ENCODE peak calls at places on chromosomes 6 and 20, in four cellular contexts. One of them, this sample, is unnamed.

GRCh38 chr6:125114248-125114858 is 39.2 kb upstream of the TPD52L1 start:
- DNase-seq in A549: peak
- DNase-seq in GM12878: no peak
- DNase-seq in H1: no peak
- DNase-seq in this sample: no peak

GRCh38 chr6:168088161-168089106 is 9.4 kb upstream of the FRMD1 start:
- DNase-seq in H1: no peak
- DNase-seq in A549: no peak
- DNase-seq in GM12878: no peak
- DNase-seq in this sample: no peak

GRCh38 chr6:5249451-5250122 is 11.2 kb downstream of the LYRM4 start:
- DNase-seq in H1: no peak
- DNase-seq in GM12878: no peak
- DNase-seq in A549: no peak
- DNase-seq in this sample: no peak

GRCh38 chr20:13139459-13140150 is 81.5 kb upstream of the ISM1 start:
- DNase-seq in H1: no peak
- DNase-seq in A549: no peak
- DNase-seq in GM12878: no peak
- DNase-seq in this sample: no peak

GRCh38 chr6:161215876-161216615 is 57.8 kb downstream of the AGPAT4 start:
- DNase-seq in GM12878: no peak
- DNase-seq in A549: no peak
- DNase-seq in H1: no peak
- DNase-seq in this sample: no peak

GRCh38 chr6:157864185-157864761 is 41.2 kb downstream of the SNX9 start:
- DNase-seq in A549: no peak
- DNase-seq in GM12878: no peak
- DNase-seq in H1: no peak
- DNase-seq in this sample: no peak

GRCh38 chr6:134316733-134317431 is 1.0 kb downstream of the SGK1 start:
- DNase-seq in GM12878: no peak
- DNase-seq in H1: no peak
- DNase-seq in A549: no peak
- DNase-seq in this sample: no peak

GRCh38 chr6:12725263-12725662 is 8.7 kb downstream of the PHACTR1 start:
- DNase-seq in GM12878: no peak
- DNase-seq in H1: no peak
- DNase-seq in A549: no peak
- DNase-seq in this sample: no peak

GRCh38 chr6:110542311-110543024 is 66.1 kb upstream of the SLC22A16 start:
- DNase-seq in GM12878: no peak
- DNase-seq in H1: no peak
- DNase-seq in A549: no peak
- DNase-seq in this sample: no peak

GRCh38 chr20:3751664-3752385 is 15.7 kb downstream of the ADISSP start:
- DNase-seq in H1: peak
- DNase-seq in GM12878: no peak
- DNase-seq in A549: peak
- DNase-seq in this sample: no peak

GRCh38 chr6:118810420-118811027 is 83.4 kb upstream of the ASF1A start:
- DNase-seq in H1: no peak
- DNase-seq in A549: no peak
- DNase-seq in GM12878: no peak
- DNase-seq in this sample: no peak

GRCh38 chr6:119856136-119856535 is 506.6 kb upstream of the MAN1A1 start:
- DNase-seq in GM12878: peak
- DNase-seq in A549: no peak
- DNase-seq in H1: no peak
- DNase-seq in this sample: no peak

GRCh38 chr6:134549854-134550253 is 231.9 kb upstream of the SGK1 start:
- DNase-seq in H1: no peak
- DNase-seq in A549: no peak
- DNase-seq in GM12878: no peak
- DNase-seq in this sample: no peak

GRCh38 chr20:1254307-1254706 is 11.8 kb upstream of the SNPH start:
- DNase-seq in H1: no peak
- DNase-seq in A549: no peak
- DNase-seq in GM12878: no peak
- DNase-seq in this sample: no peak

GRCh38 chr6:1625926-1626413 is 16.3 kb downstream of the FOXC1 start:
- DNase-seq in H1: no peak
- DNase-seq in A549: no peak
- DNase-seq in GM12878: no peak
- DNase-seq in this sample: no peak

GRCh38 chr6:6730831-6731230 is 142.3 kb downstream of the LY86 start:
- DNase-seq in A549: peak
- DNase-seq in GM12878: no peak
- DNase-seq in H1: no peak
- DNase-seq in this sample: no peak

GRCh38 chr6:33621396-33622388 is 570 bp downstream of the ITPR3 start:
- DNase-seq in GM12878: no peak
- DNase-seq in A549: no peak
- DNase-seq in H1: no peak
- DNase-seq in this sample: peak

GRCh38 chr6:1135726-1136414 is 176.0 kb upstream of the FOXQ1 start:
- DNase-seq in A549: no peak
- DNase-seq in GM12878: no peak
- DNase-seq in H1: no peak
- DNase-seq in this sample: no peak

GRCh38 chr6:87291879-87292278 is 30.5 kb upstream of the SMIM8 start:
- DNase-seq in H1: no peak
- DNase-seq in A549: no peak
- DNase-seq in GM12878: no peak
- DNase-seq in this sample: no peak

GRCh38 chr6:38871745-38872568 is 156.8 kb downstream of the DNAH8 start:
- DNase-seq in A549: peak
- DNase-seq in GM12878: no peak
- DNase-seq in H1: peak
- DNase-seq in this sample: peak

GRCh38 chr6:119138906-119139541 is 60.6 kb upstream of the FAM184A start:
- DNase-seq in A549: no peak
- DNase-seq in H1: no peak
- DNase-seq in GM12878: no peak
- DNase-seq in this sample: peak

GRCh38 chr6:34239240-34239825 is 2.7 kb downstream of the HMGA1 start:
- DNase-seq in A549: no peak
- DNase-seq in GM12878: no peak
- DNase-seq in H1: no peak
- DNase-seq in this sample: no peak

GRCh38 chr6:125871365-125871764 is 80.6 kb downstream of the NCOA7 start:
- DNase-seq in A549: no peak
- DNase-seq in GM12878: no peak
- DNase-seq in H1: no peak
- DNase-seq in this sample: no peak

GRCh38 chr6:15066433-15067337 is 179.2 kb upstream of the JARID2 start:
- DNase-seq in GM12878: no peak
- DNase-seq in A549: peak
- DNase-seq in H1: no peak
- DNase-seq in this sample: peak

GRCh38 chr20:37615507-37616425 is 78.1 kb upstream of the CTNNBL1 start:
- DNase-seq in A549: peak
- DNase-seq in GM12878: no peak
- DNase-seq in H1: peak
- DNase-seq in this sample: peak

GRCh38 chr6:7107578-7108195 is at the start of gene RREB1:
- DNase-seq in H1: no peak
- DNase-seq in GM12878: no peak
- DNase-seq in A549: peak
- DNase-seq in this sample: peak

GRCh38 chr6:2127484-2127911 is 117.9 kb downstream of the GMDS start:
- DNase-seq in A549: no peak
- DNase-seq in GM12878: peak
- DNase-seq in H1: no peak
- DNase-seq in this sample: peak

GRCh38 chr6:31531162-31531561 is 2.4 kb downstream of the MCCD1 start:
- DNase-seq in H1: no peak
- DNase-seq in GM12878: no peak
- DNase-seq in A549: no peak
- DNase-seq in this sample: no peak

GRCh38 chr6:31529329-31530150 is 778 bp downstream of the MCCD1 start:
- DNase-seq in A549: no peak
- DNase-seq in H1: no peak
- DNase-seq in GM12878: no peak
- DNase-seq in this sample: no peak

GRCh38 chr6:31528821-31529328 is at the start of gene MCCD1:
- DNase-seq in H1: no peak
- DNase-seq in GM12878: no peak
- DNase-seq in A549: no peak
- DNase-seq in this sample: no peak

GRCh38 chr6:31531771-31532643 is 3.2 kb downstream of the MCCD1 start:
- DNase-seq in H1: no peak
- DNase-seq in GM12878: no peak
- DNase-seq in A549: no peak
- DNase-seq in this sample: no peak

DNA sequence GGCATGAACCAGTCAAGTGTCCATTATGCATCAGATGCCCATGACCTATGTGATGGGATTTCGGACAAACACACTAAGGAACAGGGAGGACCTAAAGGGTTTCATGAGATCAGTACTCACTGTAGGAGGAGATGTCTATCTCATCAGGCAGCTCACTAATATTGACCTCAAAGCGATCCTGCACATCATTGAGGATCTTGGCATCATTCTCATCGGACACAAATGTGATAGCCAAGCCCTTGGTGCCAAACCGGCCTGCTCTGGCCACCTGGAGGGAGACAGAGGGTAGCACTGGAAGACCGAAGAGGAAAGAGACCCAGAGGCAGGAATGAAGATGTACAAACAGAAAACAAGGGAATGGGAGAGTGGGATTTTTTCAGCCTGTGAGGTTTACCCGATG is 1.9 kb downstream of the MCCD1 start:
- DNase-seq in GM12878: no peak
- DNase-seq in H1: no peak
- DNase-seq in A549: no peak
- DNase-seq in this sample: no peak
- TF ChIP-seq MAX in GM12878: no peak
- TF ChIP-seq MAX in H1: no peak
- TF ChIP-seq MAX in A549: no peak
- TF ChIP-seq MAX in this sample: no peak

DNA sequence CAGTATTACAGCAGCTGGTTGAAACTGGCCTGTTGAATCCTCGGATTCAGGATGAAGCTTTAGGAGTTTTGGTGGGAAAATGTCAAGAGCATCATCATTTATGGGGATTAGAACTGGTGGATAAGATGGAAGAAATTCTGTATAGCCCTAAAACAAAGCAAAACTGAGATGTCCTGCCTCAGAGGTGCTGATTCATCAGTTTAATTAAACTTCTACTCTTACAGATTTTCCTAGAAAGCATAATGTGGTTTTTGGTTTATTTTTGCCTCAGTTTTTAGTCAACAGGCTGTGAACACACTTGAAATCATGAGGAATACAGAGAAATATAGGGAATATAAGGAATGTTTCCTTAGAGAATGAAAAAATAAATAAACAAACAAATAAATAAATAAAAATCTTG is 228.7 kb upstream of the POU3F2 start:
- DNase-seq in GM12878: no peak
- DNase-seq in A549: no peak
- DNase-seq in H1: no peak
- DNase-seq in this sample: no peak
- TF ChIP-seq HDAC2 in GM12878: no peak
- TF ChIP-seq HDAC2 in A549: no peak
- TF ChIP-seq HDAC2 in H1: no peak
- TF ChIP-seq HDAC2 in this sample: no peak

GRCh38 chr6:16846399-16846778 is 85.1 kb upstream of the ATXN1 start:
- DNase-seq in A549: no peak
- DNase-seq in H1: no peak
- DNase-seq in GM12878: no peak
- DNase-seq in this sample: no peak

GRCh38 chr6:16851044-16851540 is 89.8 kb upstream of the ATXN1 start:
- DNase-seq in A549: no peak
- DNase-seq in GM12878: no peak
- DNase-seq in H1: no peak
- DNase-seq in this sample: no peak

GRCh38 chr6:16851758-16852157 is 90.5 kb upstream of the ATXN1 start:
- DNase-seq in GM12878: peak
- DNase-seq in H1: no peak
- DNase-seq in A549: no peak
- DNase-seq in this sample: no peak

GRCh38 chr6:16849280-16850210 is 88.3 kb upstream of the ATXN1 start:
- DNase-seq in A549: peak
- DNase-seq in GM12878: no peak
- DNase-seq in H1: no peak
- DNase-seq in this sample: no peak

DNA sequence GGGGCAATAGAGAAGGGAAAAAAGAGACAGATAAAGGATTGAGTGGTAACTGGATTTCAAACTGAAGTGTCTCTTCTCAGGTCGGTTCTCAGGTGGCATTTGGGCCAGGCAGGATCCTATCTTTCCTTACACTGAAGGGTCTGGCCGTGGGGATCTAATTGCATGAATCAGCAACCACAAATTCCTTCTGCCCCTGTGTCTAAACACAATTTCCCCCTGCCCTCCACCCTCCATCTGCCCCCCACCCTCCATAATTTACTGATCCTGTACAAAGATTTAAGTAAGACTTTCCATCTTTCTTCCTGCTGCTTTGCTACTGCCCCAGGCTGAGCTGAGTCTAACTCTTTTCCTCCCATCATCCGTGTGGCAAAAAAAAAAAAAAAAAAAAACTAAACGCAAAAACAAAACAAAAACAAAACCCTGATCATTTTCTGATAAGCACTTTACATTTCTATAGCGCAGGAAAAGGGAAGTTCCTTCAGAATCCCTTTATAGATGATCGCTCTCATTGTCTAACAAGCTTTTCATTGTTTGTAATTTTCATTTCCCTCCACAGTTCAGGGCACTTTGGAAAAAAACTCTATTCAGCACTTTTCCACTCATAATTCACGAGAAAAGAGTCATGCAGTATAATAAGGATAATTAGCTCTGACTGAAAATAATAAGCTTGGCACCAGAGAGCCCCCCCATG is 89.2 kb upstream of the ATXN1 start:
- DNase-seq in GM12878: no peak
- DNase-seq in H1: no peak
- DNase-seq in A549: no peak
- DNase-seq in this sample: no peak
- TF ChIP-seq MAX in GM12878: no peak
- TF ChIP-seq MAX in H1: no peak
- TF ChIP-seq MAX in A549: no peak
- TF ChIP-seq MAX in this sample: no peak

DNA sequence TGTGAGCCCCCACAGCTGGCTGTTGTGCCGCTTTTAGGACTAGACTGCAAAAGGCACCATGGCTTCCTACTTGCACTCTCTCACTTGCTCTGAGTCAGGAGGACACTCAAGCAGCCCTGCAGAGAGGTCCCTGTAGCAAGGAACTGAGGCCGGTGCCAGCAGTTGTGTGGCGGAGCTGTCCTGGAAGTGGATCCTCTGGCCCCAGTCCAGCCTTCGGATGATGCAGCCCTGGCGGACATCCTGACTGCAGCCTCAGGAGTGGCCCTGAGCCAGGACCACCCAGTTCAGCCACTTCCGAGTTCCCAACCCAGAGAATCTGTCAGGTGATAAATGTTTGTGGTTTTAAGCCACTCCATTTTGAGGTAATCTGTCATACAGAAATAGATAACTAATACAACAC is 17.5 kb downstream of the CTCFL start:
- DNase-seq in A549: no peak
- DNase-seq in H1: no peak
- DNase-seq in GM12878: no peak
- DNase-seq in this sample: no peak
- TF ChIP-seq HDAC2 in A549: no peak
- TF ChIP-seq HDAC2 in H1: no peak
- TF ChIP-seq HDAC2 in GM12878: no peak
- TF ChIP-seq HDAC2 in this sample: no peak

GRCh38 chr6:137697267-137697938 is 169.7 kb upstream of the TNFAIP3 start:
- DNase-seq in GM12878: no peak
- DNase-seq in A549: peak
- DNase-seq in H1: no peak
- DNase-seq in this sample: no peak
- TF ChIP-seq MAX in GM12878: no peak
- TF ChIP-seq MAX in A549: no peak
- TF ChIP-seq MAX in H1: no peak
- TF ChIP-seq MAX in this sample: no peak

This sample was measured in K562.